ENCODE peak calls at places on chromosome 16, in four cellular contexts. D is sigmoid colon, F is tibial nerve, E is GM12878. A is an unnamed sample.

GRCh38 chr16:76035689-76036088 is 241.5 kb upstream of the CNTNAP4 start:
- DNase-seq in D (no peak), F (no peak), E (no peak), A (no peak)

GRCh38 chr16:11405331-11406176 is 60.3 kb downstream of the RMI2 start:
- DNase-seq in D (no peak), F (no peak), E (no peak), A (no peak)

GRCh38 chr16:7013990-7014389 is 318.7 kb upstream of the RBFOX1 start:
- DNase-seq in D (no peak), F (no peak), E (no peak), A (no peak)

GRCh38 chr16:71923941-71924690 is 28.8 kb downstream of the IST1 start:
- DNase-seq in D (no peak), F (no peak), E (no peak), A (no peak)

GRCh38 chr16:65876200-65876498 is 490.3 kb upstream of the CDH5 start:
- DNase-seq in D (no peak), F (no peak), E (no peak), A (no peak)

GRCh38 chr16:89314357-89314756 is 96.9 kb downstream of the ZNF778 start:
- DNase-seq in D (no peak), F (no peak), E (no peak), A (no peak)

GRCh38 chr16:51034481-51035109 is 116.5 kb downstream of the SALL1 start:
- DNase-seq in D (no peak), F (no peak), E (no peak), A (no peak)

GRCh38 chr16:3999479-3999868 is 116.8 kb downstream of the ADCY9 start:
- DNase-seq in D (peak), F (no peak), E (no peak), A (no peak)

GRCh38 chr16:77191259-77191969 is 424 bp downstream of the MON1B start:
- DNase-seq in D (peak), F (no peak), E (no peak), A (no peak)

GRCh38 chr16:83187404-83187803 is 560.6 kb downstream of the CDH13 start:
- DNase-seq in D (no peak), F (no peak), E (no peak), A (no peak)

GRCh38 chr16:31200821-31201510 is 1.6 kb downstream of the PYCARD start:
- DNase-seq in D (no peak), F (no peak), E (no peak), A (no peak)

GRCh38 chr16:11101695-11102522 is 154.1 kb downstream of the SOCS1 start:
- DNase-seq in D (no peak), F (no peak), E (no peak), A (no peak)

GRCh38 chr16:89194340-89195311 is 5.7 kb downstream of the SLC22A31 start:
- DNase-seq in D (no peak), F (no peak), E (no peak), A (no peak)

GRCh38 chr16:67431077-67431804 is at the start of gene HSD11B2:
- DNase-seq in D (no peak), F (no peak), E (no peak), A (no peak)

GRCh38 chr16:83995756-83996155 is 27.7 kb downstream of the NECAB2 start:
- DNase-seq in D (no peak), F (no peak), E (no peak), A (no peak)

GRCh38 chr16:12314786-12315185 is 338.3 kb downstream of the SNX29 start:
- DNase-seq in D (no peak), F (no peak), E (no peak), A (no peak)

GRCh38 chr16:81650982-81651562 is 128.0 kb upstream of the PLCG2 start:
- DNase-seq in D (peak), F (peak), E (no peak), A (no peak)

GRCh38 chr16:11473728-11474127 is 113.0 kb downstream of the LITAF start:
- DNase-seq in D (no peak), F (no peak), E (no peak), A (no peak)

GRCh38 chr16:11094075-11094593 is 149.8 kb downstream of the CLEC16A start:
- DNase-seq in D (peak), F (no peak), E (peak), A (no peak)

GRCh38 chr16:88591577-88592021 is 21.4 kb downstream of the ZC3H18 start:
- DNase-seq in D (peak), F (peak), E (peak), A (peak)

GRCh38 chr16:10667239-10667638 is 27.5 kb downstream of the TEKT5 start:
- DNase-seq in D (no peak), F (no peak), E (no peak), A (no peak)

GRCh38 chr16:78689031-78689430 is 589.6 kb downstream of the WWOX start:
- DNase-seq in D (no peak), F (no peak), E (no peak), A (no peak)

GRCh38 chr16:78684655-78685400 is 585.4 kb downstream of the WWOX start:
- DNase-seq in D (no peak), F (peak), E (no peak), A (no peak)

GRCh38 chr16:78686601-78687000 is 587.1 kb downstream of the WWOX start:
- DNase-seq in D (no peak), F (no peak), E (no peak), A (no peak)

GRCh38 chr16:78689536-78689935 is 590.1 kb downstream of the WWOX start:
- DNase-seq in D (no peak), F (no peak), E (no peak), A (no peak)

GRCh38 chr16:78684040-78684611 is 584.7 kb downstream of the WWOX start:
- DNase-seq in D (peak), F (peak), E (no peak), A (peak)
- TF ChIP-seq EP300 in D (no peak), F (no peak), E (no peak), A (no peak)

DNA sequence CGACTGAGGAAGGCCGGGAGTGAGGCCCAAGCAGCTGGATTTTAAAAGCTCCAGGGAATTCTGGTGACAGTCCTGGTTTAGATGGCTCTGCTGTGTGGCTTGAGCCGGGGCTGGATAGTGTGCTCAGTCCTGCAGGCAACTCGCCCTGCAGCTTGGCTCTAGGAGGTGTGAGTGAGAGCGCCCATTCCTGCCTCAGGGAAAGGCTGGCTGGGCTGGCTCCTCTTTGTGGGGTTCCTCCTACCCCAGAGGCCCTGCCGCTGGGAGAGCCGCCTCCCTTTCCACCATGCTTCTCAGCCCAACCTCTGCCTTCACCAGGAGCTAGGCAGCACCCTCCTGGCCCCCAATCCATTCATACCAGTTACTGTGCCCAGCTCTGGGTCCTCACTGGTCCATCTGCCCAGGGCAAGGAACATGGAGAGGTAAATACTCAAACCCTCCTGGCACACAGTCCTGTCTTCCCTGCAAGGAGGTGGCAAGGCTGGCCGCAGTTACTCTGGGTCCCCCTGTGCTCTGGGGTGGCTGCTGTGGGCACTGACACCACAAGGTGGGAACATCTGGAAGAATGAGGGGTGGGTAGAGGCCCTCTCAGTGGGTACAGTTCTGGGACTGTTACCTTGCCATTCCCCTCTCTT is 47.1 kb downstream of the VAC14 start:
- DNase-seq in D (no peak), F (no peak), E (no peak), A (no peak)
- TF ChIP-seq EP300 in D (no peak), F (no peak), E (no peak), A (no peak)

DNA sequence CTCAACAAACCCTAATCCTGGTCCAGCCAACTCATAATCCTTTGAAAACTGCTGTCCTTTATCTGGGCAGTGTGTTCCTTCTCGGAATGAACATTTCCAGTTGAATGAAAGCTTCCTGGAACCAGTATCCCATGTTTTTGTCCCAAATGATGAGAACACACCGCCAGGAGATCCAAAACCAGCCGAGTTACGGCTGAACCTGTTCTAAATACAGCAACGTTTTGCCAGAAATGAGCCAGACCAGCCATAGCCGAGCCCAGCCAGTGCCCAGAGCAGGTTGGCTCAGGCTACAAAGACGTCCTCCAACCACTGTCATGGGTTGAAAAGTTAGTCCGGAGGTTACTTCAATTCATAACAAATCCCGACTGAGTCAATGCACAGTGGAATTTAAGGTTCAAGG is 67.6 kb upstream of the FOXF1 start:
- DNase-seq in D (peak), F (no peak), E (no peak), A (no peak)
- TF ChIP-seq EP300 in D (peak), F (no peak), E (no peak), A (peak)

DNA sequence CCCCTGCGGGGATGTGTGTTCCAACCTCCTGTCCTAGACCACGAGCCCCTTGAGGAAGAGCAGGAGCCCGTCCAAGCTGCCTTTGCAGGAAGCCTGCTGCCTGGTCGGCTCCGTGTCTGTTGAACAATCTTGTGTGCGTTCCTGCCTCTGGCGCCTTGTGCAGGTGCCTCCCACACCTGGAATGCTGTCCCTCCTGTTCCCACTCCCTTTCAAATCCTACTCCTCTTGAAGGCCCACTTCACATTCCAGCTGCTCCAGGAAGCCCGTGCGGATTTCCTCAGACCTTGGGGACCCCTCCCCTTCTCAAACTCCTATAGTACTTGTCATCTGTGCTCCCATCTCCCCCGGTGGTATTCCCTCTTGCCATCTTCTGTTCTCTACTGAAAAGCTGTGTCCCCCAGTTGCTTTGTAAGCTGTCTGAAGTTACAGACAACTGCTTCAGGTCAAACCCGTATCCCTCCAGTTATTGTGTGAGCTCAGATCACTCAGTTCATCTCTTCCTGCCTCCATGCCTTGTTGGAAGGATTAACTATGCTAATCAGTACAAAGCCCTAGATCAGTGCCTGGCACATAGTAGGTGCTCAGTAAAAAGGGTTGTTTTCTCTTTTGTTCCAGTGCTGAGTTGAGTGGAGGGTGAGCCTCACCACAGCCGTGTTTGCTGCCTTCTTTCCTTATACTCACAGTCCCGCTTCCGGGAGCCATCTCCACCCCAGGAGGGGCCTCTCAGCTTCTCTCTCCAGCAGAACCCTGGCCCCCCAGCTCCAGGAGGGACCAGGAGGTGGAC is 241.8 kb upstream of the CIBAR2 start:
- DNase-seq in D (no peak), F (no peak), E (no peak), A (no peak)
- TF ChIP-seq EP300 in D (no peak), F (no peak), E (no peak), A (no peak)

DNA sequence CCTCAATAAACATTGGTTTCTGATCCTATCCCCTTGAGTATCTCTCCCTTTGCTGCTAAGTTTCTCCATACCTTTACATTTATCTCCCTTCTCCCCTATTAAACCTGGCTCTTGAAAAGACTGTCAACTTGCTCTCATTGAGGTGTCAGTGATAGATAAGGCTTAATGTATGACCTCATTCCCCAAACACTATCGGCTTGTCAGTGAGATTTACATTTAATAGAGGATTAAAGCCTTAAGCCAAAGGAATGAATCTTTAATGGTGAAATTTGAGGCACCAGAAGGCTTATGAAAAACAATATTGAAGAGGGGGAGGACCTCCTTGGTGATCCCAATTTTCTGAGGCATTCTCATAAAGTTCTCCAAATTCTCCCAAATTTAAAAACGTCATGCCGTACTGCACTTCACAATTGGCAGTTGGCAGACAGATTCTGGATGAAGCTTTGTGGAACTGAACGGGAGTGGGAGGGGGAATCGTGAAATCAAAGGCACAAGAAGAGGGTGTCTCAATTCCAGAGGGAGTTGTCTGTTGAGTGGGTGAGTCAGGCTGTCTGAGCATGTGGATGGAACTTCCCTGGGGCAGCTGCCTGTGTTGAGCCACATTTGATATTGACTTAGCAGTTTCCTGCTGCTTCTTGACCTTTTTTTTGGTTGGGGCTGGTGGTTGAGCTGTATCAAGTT is 478.8 kb downstream of the NPIPA7 start:
- DNase-seq in D (no peak), F (no peak), E (no peak), A (no peak)
- TF ChIP-seq EP300 in D (no peak), F (no peak), E (no peak), A (no peak)

GRCh38 chr16:21037736-21038135 is 112.9 kb downstream of the DNAH3 start:
- DNase-seq in D (no peak), F (no peak), E (no peak), A (no peak)

GRCh38 chr16:21037168-21037567 is 113.5 kb downstream of the DNAH3 start:
- DNase-seq in D (no peak), F (no peak), E (no peak), A (no peak)

GRCh38 chr16:21033707-21034106 is 116.9 kb downstream of the DNAH3 start:
- DNase-seq in D (no peak), F (no peak), E (no peak), A (no peak)

GRCh38 chr16:21036471-21036870 is 114.2 kb downstream of the DNAH3 start:
- DNase-seq in D (no peak), F (no peak), E (no peak), A (no peak)

GRCh38 chr16:21038197-21038596 is 112.4 kb downstream of the DNAH3 start:
- DNase-seq in D (no peak), F (no peak), E (no peak), A (no peak)
- TF ChIP-seq EP300 in D (no peak), F (no peak), E (no peak), A (no peak)

GRCh38 chr16:63650550-63650949 is 1471.3 kb downstream of the CDH11 start:
- DNase-seq in D (no peak), F (no peak), E (no peak), A (no peak)
- TF ChIP-seq EP300 in D (no peak), F (no peak), E (no peak), A (no peak)

DNA sequence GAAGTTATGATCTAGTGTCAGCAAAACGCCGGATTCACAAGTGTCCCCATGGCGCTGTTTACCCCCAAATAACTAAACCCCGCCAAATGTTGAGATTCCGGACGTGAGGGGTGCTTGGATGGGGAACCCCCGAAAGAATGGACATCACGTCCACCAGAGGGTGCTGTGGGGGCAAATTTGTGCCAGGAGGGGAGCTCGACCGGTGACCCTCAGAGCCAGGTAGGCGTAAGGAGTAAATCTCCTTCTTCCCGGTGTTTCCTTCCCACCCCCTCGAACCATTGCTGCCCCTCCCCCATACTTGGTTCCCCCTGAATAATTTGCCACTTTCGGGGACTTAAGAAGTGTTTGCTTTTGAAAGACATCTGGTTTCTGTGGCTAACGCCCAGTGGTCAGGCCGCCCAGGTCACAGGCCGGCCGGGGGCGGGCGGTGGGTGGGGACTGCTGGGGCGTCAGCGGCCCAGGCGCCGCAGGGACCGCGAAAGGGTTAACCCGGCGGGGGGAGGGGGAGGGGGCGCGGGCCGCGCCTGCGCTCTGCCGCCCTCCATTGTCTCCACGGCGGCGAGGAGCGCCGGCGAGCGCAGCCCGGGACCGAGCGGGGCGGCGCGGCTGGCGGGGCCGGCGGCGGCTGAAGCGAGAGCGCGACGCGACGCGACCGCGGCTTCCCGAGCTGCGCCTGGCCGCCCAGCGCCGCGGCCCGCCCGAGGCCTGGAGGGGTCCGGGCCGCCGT is at the start of gene ZNRF1:
- DNase-seq in D (peak), F (peak), E (peak), A (peak)
- TF ChIP-seq EP300 in D (no peak), F (no peak), E (peak), A (no peak)

DNA sequence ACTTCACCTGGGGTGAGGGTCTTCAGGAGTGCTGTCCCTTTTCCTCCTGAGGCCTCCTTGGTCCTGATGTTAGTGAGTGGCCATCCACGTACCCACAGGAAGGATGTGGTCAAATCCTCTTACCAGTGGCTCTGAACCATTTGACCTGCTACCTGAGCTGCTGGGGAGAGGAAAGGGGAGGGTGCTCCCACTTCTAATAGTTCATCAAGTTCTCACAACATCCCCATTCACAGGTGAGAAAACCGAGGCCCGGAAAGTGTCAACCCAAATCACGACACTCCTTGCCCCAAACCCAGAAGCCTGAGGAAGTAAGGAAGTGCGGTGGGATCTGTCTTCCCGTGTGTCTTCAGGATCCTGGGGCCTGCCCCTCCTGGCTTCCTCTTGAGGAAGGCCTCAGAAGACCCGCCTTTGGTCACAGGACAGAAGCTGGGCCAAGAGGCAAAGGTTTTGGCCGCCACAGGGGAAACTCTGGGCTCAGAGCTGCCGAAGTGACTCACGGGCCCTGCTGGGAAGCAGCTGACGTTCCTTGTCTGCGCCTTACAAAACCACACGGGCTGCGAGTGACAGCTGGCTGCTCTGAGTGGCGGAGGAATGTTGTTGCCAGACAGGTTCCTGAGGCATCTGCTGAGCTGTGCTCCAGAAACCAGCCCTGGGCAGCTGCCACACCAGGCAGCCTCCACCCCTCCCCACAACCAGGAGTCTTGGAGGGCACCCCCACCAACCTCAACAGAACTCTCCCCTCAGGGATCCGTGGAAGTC is 13.9 kb upstream of the KIFC3 start:
- DNase-seq in D (peak), F (peak), E (no peak), A (peak)
- TF ChIP-seq EP300 in D (no peak), F (peak), E (no peak), A (no peak)